ENCODE peak calls at places on chromosomes 1 and 21, in eight cellular contexts. One of them, this sample, is unnamed.

GRCh38 chr1:85933901-85934300 is 222.7 kb downstream of the COL24A1 start:
- DNase-seq in endothelial cell of umbilical vein: no peak
- DNase-seq in body of pancreas: no peak
- DNase-seq in fibroblast of the aortic adventitia: peak
- DNase-seq in HCT116: no peak
- DNase-seq in neural progenitor cell: no peak
- DNase-seq in upper lobe of right lung: no peak
- DNase-seq in ovary: no peak
- DNase-seq in this sample: peak

GRCh38 chr1:229893762-229894444 is 173.1 kb upstream of the GALNT2 start:
- DNase-seq in endothelial cell of umbilical vein: no peak
- DNase-seq in body of pancreas: no peak
- DNase-seq in fibroblast of the aortic adventitia: no peak
- DNase-seq in HCT116: no peak
- DNase-seq in neural progenitor cell: no peak
- DNase-seq in upper lobe of right lung: no peak
- DNase-seq in ovary: no peak
- DNase-seq in this sample: no peak

GRCh38 chr1:3456449-3456963 is 2.0 kb downstream of the ARHGEF16 start:
- DNase-seq in endothelial cell of umbilical vein: no peak
- DNase-seq in body of pancreas: no peak
- DNase-seq in fibroblast of the aortic adventitia: no peak
- DNase-seq in HCT116: no peak
- DNase-seq in neural progenitor cell: no peak
- DNase-seq in upper lobe of right lung: no peak
- DNase-seq in ovary: no peak
- DNase-seq in this sample: no peak

GRCh38 chr21:33229099-33229775 is 501 bp upstream of the IFNAR2 start:
- DNase-seq in endothelial cell of umbilical vein: no peak
- DNase-seq in body of pancreas: no peak
- DNase-seq in fibroblast of the aortic adventitia: no peak
- DNase-seq in HCT116: no peak
- DNase-seq in neural progenitor cell: no peak
- DNase-seq in upper lobe of right lung: no peak
- DNase-seq in ovary: no peak
- DNase-seq in this sample: no peak

GRCh38 chr1:161198206-161198876 is 513 bp downstream of the ADAMTS4 start:
- DNase-seq in endothelial cell of umbilical vein: peak
- DNase-seq in body of pancreas: no peak
- DNase-seq in fibroblast of the aortic adventitia: peak
- DNase-seq in HCT116: no peak
- DNase-seq in neural progenitor cell: peak
- DNase-seq in upper lobe of right lung: no peak
- DNase-seq in ovary: peak
- DNase-seq in this sample: peak

GRCh38 chr21:38911523-38912354 is 106.0 kb downstream of the ETS2 start:
- DNase-seq in endothelial cell of umbilical vein: no peak
- DNase-seq in body of pancreas: no peak
- DNase-seq in fibroblast of the aortic adventitia: no peak
- DNase-seq in HCT116: no peak
- DNase-seq in neural progenitor cell: no peak
- DNase-seq in upper lobe of right lung: no peak
- DNase-seq in ovary: no peak
- DNase-seq in this sample: no peak

GRCh38 chr21:16496594-16496993 is 766.8 kb downstream of the USP25 start:
- DNase-seq in endothelial cell of umbilical vein: peak
- DNase-seq in body of pancreas: no peak
- DNase-seq in fibroblast of the aortic adventitia: no peak
- DNase-seq in HCT116: no peak
- DNase-seq in neural progenitor cell: no peak
- DNase-seq in upper lobe of right lung: no peak
- DNase-seq in ovary: no peak
- DNase-seq in this sample: no peak

GRCh38 chr1:32871364-32872188 is 864 bp upstream of the FNDC5 start:
- DNase-seq in endothelial cell of umbilical vein: no peak
- DNase-seq in body of pancreas: no peak
- DNase-seq in fibroblast of the aortic adventitia: peak
- DNase-seq in HCT116: no peak
- DNase-seq in neural progenitor cell: peak
- DNase-seq in upper lobe of right lung: no peak
- DNase-seq in ovary: no peak
- DNase-seq in this sample: peak

GRCh38 chr21:42027804-42028753 is 17.9 kb upstream of the ZBTB21 start:
- DNase-seq in endothelial cell of umbilical vein: no peak
- DNase-seq in body of pancreas: no peak
- DNase-seq in fibroblast of the aortic adventitia: no peak
- DNase-seq in HCT116: no peak
- DNase-seq in neural progenitor cell: no peak
- DNase-seq in upper lobe of right lung: no peak
- DNase-seq in ovary: no peak
- DNase-seq in this sample: no peak

GRCh38 chr1:9787702-9788101 is 36.1 kb downstream of the CLSTN1 start:
- DNase-seq in endothelial cell of umbilical vein: no peak
- DNase-seq in body of pancreas: no peak
- DNase-seq in fibroblast of the aortic adventitia: no peak
- DNase-seq in HCT116: no peak
- DNase-seq in neural progenitor cell: no peak
- DNase-seq in upper lobe of right lung: no peak
- DNase-seq in ovary: no peak
- DNase-seq in this sample: no peak

GRCh38 chr1:3638676-3639075 is 11.2 kb downstream of the WRAP73 start:
- DNase-seq in endothelial cell of umbilical vein: no peak
- DNase-seq in body of pancreas: no peak
- DNase-seq in fibroblast of the aortic adventitia: no peak
- DNase-seq in HCT116: no peak
- DNase-seq in neural progenitor cell: no peak
- DNase-seq in upper lobe of right lung: peak
- DNase-seq in ovary: no peak
- DNase-seq in this sample: no peak

GRCh38 chr1:152164542-152165136 is 5.6 kb upstream of the RPTN start:
- DNase-seq in endothelial cell of umbilical vein: no peak
- DNase-seq in body of pancreas: peak
- DNase-seq in fibroblast of the aortic adventitia: no peak
- DNase-seq in HCT116: no peak
- DNase-seq in neural progenitor cell: no peak
- DNase-seq in upper lobe of right lung: no peak
- DNase-seq in ovary: no peak
- DNase-seq in this sample: no peak

DNA sequence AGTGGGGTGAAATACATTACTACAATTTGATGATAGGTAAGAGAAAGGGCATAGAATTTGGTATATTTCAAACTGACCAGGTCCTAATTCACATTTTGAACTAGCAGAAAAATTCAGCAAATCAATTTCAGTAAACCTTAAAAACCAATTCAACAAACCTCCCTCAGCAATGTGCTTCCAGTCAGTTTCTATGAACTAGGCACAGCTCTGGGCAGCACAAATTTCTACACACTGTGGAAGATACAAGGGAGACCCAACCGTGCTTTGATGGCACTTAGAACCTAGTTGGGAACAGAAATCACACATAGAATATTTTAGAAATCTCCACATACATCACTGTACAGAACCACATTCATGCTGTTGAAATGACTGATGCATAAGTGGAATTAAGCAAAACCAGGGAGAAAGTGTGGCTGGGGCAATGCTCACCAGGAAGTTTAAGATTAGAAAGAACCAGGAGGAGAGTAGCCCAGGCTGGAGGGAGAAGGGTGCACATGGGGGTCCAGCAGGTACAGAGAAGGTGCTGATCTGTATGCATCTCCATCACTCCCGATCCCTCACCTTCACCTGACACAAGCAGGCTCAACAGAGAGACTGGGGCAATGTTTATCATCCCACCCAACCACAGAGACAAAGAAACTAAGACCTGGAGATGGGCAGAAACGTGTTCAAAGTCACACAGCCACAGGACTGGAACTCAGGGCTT is 14.8 kb downstream of the C1orf226 start:
- DNase-seq in endothelial cell of umbilical vein: no peak
- DNase-seq in body of pancreas: no peak
- DNase-seq in fibroblast of the aortic adventitia: no peak
- DNase-seq in HCT116: no peak
- DNase-seq in neural progenitor cell: no peak
- DNase-seq in upper lobe of right lung: no peak
- DNase-seq in ovary: no peak
- DNase-seq in this sample: no peak
- H3K4me3 ChIP-seq in endothelial cell of umbilical vein: no peak
- H3K4me3 ChIP-seq in body of pancreas: no peak
- H3K4me3 ChIP-seq in fibroblast of the aortic adventitia: no peak
- H3K4me3 ChIP-seq in HCT116: no peak
- H3K4me3 ChIP-seq in neural progenitor cell: no peak
- H3K4me3 ChIP-seq in upper lobe of right lung: no peak
- H3K4me3 ChIP-seq in ovary: no peak
- H3K4me3 ChIP-seq in this sample: no peak

DNA sequence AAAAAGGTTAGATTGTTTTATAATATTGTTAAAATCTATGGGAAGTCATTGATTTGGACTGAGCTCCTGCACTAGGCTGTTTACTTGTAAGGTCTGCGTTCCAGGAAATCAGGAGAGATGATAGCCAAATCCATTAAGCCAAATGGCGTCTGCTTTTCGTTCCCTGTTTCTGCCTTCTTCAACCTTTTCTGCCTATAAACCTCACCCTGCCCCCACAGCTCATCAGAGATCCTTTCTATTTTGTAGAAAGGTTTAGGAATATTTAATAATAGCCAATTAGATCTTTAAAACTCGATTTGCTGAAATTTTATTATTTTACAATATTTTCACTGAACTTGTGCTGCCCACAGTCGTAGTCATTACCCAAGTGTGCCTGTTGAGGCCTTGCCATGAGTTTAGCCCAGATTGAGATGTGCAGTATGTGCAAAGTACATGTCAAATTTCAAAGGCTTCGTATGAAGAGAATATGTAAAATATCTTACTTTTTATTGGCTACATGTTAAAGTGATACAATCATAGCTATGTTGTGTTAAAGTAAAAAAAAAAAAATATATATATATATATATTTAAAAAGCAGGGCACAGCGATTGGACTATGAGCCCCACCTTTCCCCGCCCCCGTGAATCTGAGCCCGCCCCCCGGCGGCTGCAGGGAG is 444 bp upstream of the IARS2 start:
- DNase-seq in endothelial cell of umbilical vein: no peak
- DNase-seq in body of pancreas: no peak
- DNase-seq in fibroblast of the aortic adventitia: no peak
- DNase-seq in HCT116: no peak
- DNase-seq in neural progenitor cell: no peak
- DNase-seq in upper lobe of right lung: no peak
- DNase-seq in ovary: no peak
- DNase-seq in this sample: no peak
- TF ChIP-seq CTCF in endothelial cell of umbilical vein: no peak
- TF ChIP-seq CTCF in body of pancreas: no peak
- TF ChIP-seq CTCF in fibroblast of the aortic adventitia: no peak
- TF ChIP-seq CTCF in HCT116: no peak
- TF ChIP-seq CTCF in neural progenitor cell: no peak
- TF ChIP-seq CTCF in upper lobe of right lung: no peak
- TF ChIP-seq CTCF in ovary: no peak
- TF ChIP-seq CTCF in this sample: no peak

DNA sequence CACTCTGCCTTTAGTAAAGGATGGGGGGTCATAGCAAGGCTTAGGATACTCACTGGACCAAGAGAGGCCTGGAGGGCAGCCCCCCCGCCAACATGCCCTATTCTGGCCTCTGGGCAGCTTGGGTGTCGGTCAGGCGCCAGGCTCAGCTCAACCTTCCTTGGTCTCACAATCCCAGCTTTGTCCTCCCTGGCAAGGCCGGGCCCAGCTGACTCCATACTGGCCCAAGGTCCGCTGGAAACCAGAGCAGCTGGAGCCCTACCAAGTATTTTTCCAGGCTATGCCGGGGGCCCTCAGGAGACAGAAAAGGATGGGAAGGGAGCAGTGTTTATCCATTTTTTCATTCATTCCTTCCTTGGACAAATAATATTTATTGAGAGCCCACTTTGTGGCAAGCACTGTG is 6.2 kb downstream of the FBXO2 start:
- DNase-seq in endothelial cell of umbilical vein: no peak
- DNase-seq in body of pancreas: no peak
- DNase-seq in fibroblast of the aortic adventitia: peak
- DNase-seq in HCT116: no peak
- DNase-seq in neural progenitor cell: no peak
- DNase-seq in upper lobe of right lung: no peak
- DNase-seq in ovary: no peak
- DNase-seq in this sample: no peak
- H3K4me3 ChIP-seq in endothelial cell of umbilical vein: no peak
- H3K4me3 ChIP-seq in body of pancreas: no peak
- H3K4me3 ChIP-seq in fibroblast of the aortic adventitia: no peak
- H3K4me3 ChIP-seq in HCT116: no peak
- H3K4me3 ChIP-seq in neural progenitor cell: no peak
- H3K4me3 ChIP-seq in upper lobe of right lung: no peak
- H3K4me3 ChIP-seq in ovary: no peak
- H3K4me3 ChIP-seq in this sample: no peak

GRCh38 chr1:1399187-1399869 is at the start of gene CCNL2:
- DNase-seq in endothelial cell of umbilical vein: peak
- DNase-seq in body of pancreas: peak
- DNase-seq in fibroblast of the aortic adventitia: peak
- DNase-seq in HCT116: peak
- DNase-seq in neural progenitor cell: peak
- DNase-seq in upper lobe of right lung: peak
- DNase-seq in ovary: peak
- DNase-seq in this sample: peak
- TF ChIP-seq CTCF in endothelial cell of umbilical vein: peak
- TF ChIP-seq CTCF in body of pancreas: peak
- TF ChIP-seq CTCF in fibroblast of the aortic adventitia: peak
- TF ChIP-seq CTCF in HCT116: peak
- TF ChIP-seq CTCF in neural progenitor cell: peak
- TF ChIP-seq CTCF in upper lobe of right lung: peak
- TF ChIP-seq CTCF in ovary: peak
- TF ChIP-seq CTCF in this sample: peak

GRCh38 chr1:6260961-6261614 is at the start of gene GPR153:
- DNase-seq in endothelial cell of umbilical vein: peak
- DNase-seq in body of pancreas: no peak
- DNase-seq in fibroblast of the aortic adventitia: no peak
- DNase-seq in HCT116: no peak
- DNase-seq in neural progenitor cell: peak
- DNase-seq in upper lobe of right lung: peak
- DNase-seq in ovary: peak
- DNase-seq in this sample: no peak
- H3K4me3 ChIP-seq in endothelial cell of umbilical vein: peak
- H3K4me3 ChIP-seq in body of pancreas: no peak
- H3K4me3 ChIP-seq in fibroblast of the aortic adventitia: peak
- H3K4me3 ChIP-seq in HCT116: peak
- H3K4me3 ChIP-seq in neural progenitor cell: peak
- H3K4me3 ChIP-seq in upper lobe of right lung: peak
- H3K4me3 ChIP-seq in ovary: peak
- H3K4me3 ChIP-seq in this sample: peak

This sample was measured in cardiac fibroblast.